ENCODE peak calls at places on chromosome 1, in five cellular contexts. Z is HTR-8/SVneo, A is GM03348, F is activated T-cell treated with anti-CD3 and anti-CD28 coated beads for 24 hours, C is endodermal cell. I is an unnamed sample.
A peak's percentile ranks its signal among the peaks of the same experiment; 100 is the strongest.

GRCh38 chr1:966603-967295 is 467 bp downstream of the PLEKHN1 start:
- DNase-seq in C (peak; percentile 87), A (peak; percentile 94), F (peak; percentile 83), Z (peak; percentile 75), I (peak; percentile 80)

GRCh38 chr1:160116277-160117147 is 953 bp downstream of the ATP1A2 start:
- DNase-seq in A (no peak), Z (no peak), F (no peak), C (no peak), I (no peak)

GRCh38 chr1:84620720-84621313 is 46.6 kb upstream of the CTBS start:
- DNase-seq in A (peak; percentile 95), C (peak; percentile 95), Z (peak; percentile 62), F (peak; percentile 72), I (peak; percentile 86)

GRCh38 chr1:93804412-93804811 is 74.6 kb downstream of the DNTTIP2 start:
- DNase-seq in A (peak; percentile 64), Z (peak; percentile 33), C (peak; percentile 0), F (no peak), I (peak; percentile 86)

GRCh38 chr1:24964811-24965570 is 34.9 kb upstream of the RUNX3 start:
- DNase-seq in F (peak; percentile 89), A (no peak), C (no peak), Z (no peak), I (no peak)

GRCh38 chr1:244603498-244603897 is 49.4 kb upstream of the DESI2 start:
- DNase-seq in F (no peak), C (no peak), Z (peak; percentile 18), A (peak; percentile 52), I (peak; percentile 59)

GRCh38 chr1:21836010-21836409 is 23.9 kb downstream of the LDLRAD2 start:
- DNase-seq in A (no peak), F (no peak), C (no peak), Z (no peak), I (no peak)

GRCh38 chr1:111821121-111821745 is 65.5 kb downstream of the DDX20 start:
- DNase-seq in C (no peak), F (no peak), Z (no peak), A (no peak), I (no peak)

GRCh38 chr1:52925571-52926005 is 1.5 kb upstream of the SCP2 start:
- DNase-seq in F (no peak), Z (no peak), A (no peak), C (no peak), I (no peak)

GRCh38 chr1:220498188-220498587 is 29.7 kb upstream of the MARK1 start:
- DNase-seq in Z (no peak), C (no peak), F (no peak), A (peak; percentile 23), I (peak; percentile 9)

GRCh38 chr1:193408782-193409293 is 222.4 kb upstream of the B3GALT2 start:
- DNase-seq in A (no peak), C (no peak), Z (peak; percentile 33), F (no peak), I (no peak)

GRCh38 chr1:202274611-202275010 is 67.1 kb downstream of the UBE2T start:
- DNase-seq in Z (no peak), A (peak; percentile 37), F (peak; percentile 24), C (peak; percentile 79), I (no peak)

GRCh38 chr1:198168180-198168579 is 11.4 kb downstream of the NEK7 start:
- DNase-seq in C (no peak), Z (no peak), A (no peak), F (no peak), I (no peak)

GRCh38 chr1:197178998-197179397 is 32.5 kb upstream of the ASPM start:
- DNase-seq in Z (no peak), A (peak; percentile 12), C (no peak), F (no peak), I (peak; percentile 79)

GRCh38 chr1:151196292-151196800 is 2.0 kb upstream of the PIP5K1A start:
- DNase-seq in Z (peak; percentile 67), A (peak; percentile 76), F (peak; percentile 32), C (peak; percentile 69), I (peak; percentile 94)

GRCh38 chr1:6965062-6965913 is 180.0 kb downstream of the CAMTA1 start:
- DNase-seq in F (no peak), A (no peak), C (no peak), Z (no peak), I (no peak)

GRCh38 chr1:172727956-172728603 is 69.2 kb downstream of the FASLG start:
- DNase-seq in Z (no peak), C (peak; percentile 78), A (no peak), F (peak; percentile 53), I (peak; percentile 71)

GRCh38 chr1:216700779-216701178 is 22.4 kb downstream of the ESRRG start:
- DNase-seq in Z (no peak), C (no peak), A (no peak), F (no peak), I (peak; percentile 63)

GRCh38 chr1:109864960-109865611 is 45.6 kb upstream of the CSF1 start:
- DNase-seq in F (no peak), A (peak; percentile 86), Z (no peak), C (no peak), I (no peak)

GRCh38 chr1:210951279-210951678 is 182.7 kb downstream of the KCNH1 start:
- DNase-seq in C (no peak), F (no peak), A (no peak), Z (no peak), I (no peak)

GRCh38 chr1:233326319-233326994 is 1.1 kb upstream of the MAP3K21 start:
- DNase-seq in C (no peak), F (no peak), A (no peak), Z (no peak), I (no peak)

GRCh38 chr1:26181586-26182371 is 4.5 kb downstream of the CNKSR1 start:
- DNase-seq in A (no peak), F (no peak), C (no peak), Z (no peak), I (no peak)